ENCODE peak calls at places on chromosome 5, in four cellular contexts. One of them, this sample, is unnamed.

GRCh38 chr5:65830856-65831255 is 95.5 kb upstream of the ERBIN start:
- DNase-seq in H7: no peak
- DNase-seq in activated gamma-delta T cell treated with Interleukin-2 at 50 U/mL for 16 hours: no peak
- DNase-seq in activated CD4-positive, CD25-positive, alpha-beta regulatory T cell treated with anti-CD3 and anti-CD28 coated beads, Interleukin-2, amount 50 U/mL, for 72 hours: no peak
- DNase-seq in this sample: no peak

GRCh38 chr5:144742376-144742775 is 571.7 kb downstream of the KCTD16 start:
- DNase-seq in activated CD4-positive, CD25-positive, alpha-beta regulatory T cell treated with anti-CD3 and anti-CD28 coated beads, Interleukin-2, amount 50 U/mL, for 72 hours: no peak
- DNase-seq in activated gamma-delta T cell treated with Interleukin-2 at 50 U/mL for 16 hours: no peak
- DNase-seq in H7: no peak
- DNase-seq in this sample: no peak

GRCh38 chr5:19322716-19323485 is 665.1 kb downstream of the CDH18 start:
- DNase-seq in H7: no peak
- DNase-seq in activated gamma-delta T cell treated with Interleukin-2 at 50 U/mL for 16 hours: no peak
- DNase-seq in activated CD4-positive, CD25-positive, alpha-beta regulatory T cell treated with anti-CD3 and anti-CD28 coated beads, Interleukin-2, amount 50 U/mL, for 72 hours: no peak
- DNase-seq in this sample: no peak

GRCh38 chr5:128409401-128409800 is 128.6 kb downstream of the FBN2 start:
- DNase-seq in activated CD4-positive, CD25-positive, alpha-beta regulatory T cell treated with anti-CD3 and anti-CD28 coated beads, Interleukin-2, amount 50 U/mL, for 72 hours: no peak
- DNase-seq in H7: no peak
- DNase-seq in activated gamma-delta T cell treated with Interleukin-2 at 50 U/mL for 16 hours: no peak
- DNase-seq in this sample: no peak

GRCh38 chr5:172175263-172175719 is 12.7 kb downstream of the STK10 start:
- DNase-seq in activated gamma-delta T cell treated with Interleukin-2 at 50 U/mL for 16 hours: peak
- DNase-seq in activated CD4-positive, CD25-positive, alpha-beta regulatory T cell treated with anti-CD3 and anti-CD28 coated beads, Interleukin-2, amount 50 U/mL, for 72 hours: peak
- DNase-seq in H7: peak
- DNase-seq in this sample: no peak

GRCh38 chr5:83516361-83516760 is 44.8 kb downstream of the VCAN start:
- DNase-seq in activated gamma-delta T cell treated with Interleukin-2 at 50 U/mL for 16 hours: no peak
- DNase-seq in H7: no peak
- DNase-seq in activated CD4-positive, CD25-positive, alpha-beta regulatory T cell treated with anti-CD3 and anti-CD28 coated beads, Interleukin-2, amount 50 U/mL, for 72 hours: no peak
- DNase-seq in this sample: no peak

GRCh38 chr5:1437452-1437851 is 7.8 kb downstream of the SLC6A3 start:
- DNase-seq in H7: peak
- DNase-seq in activated gamma-delta T cell treated with Interleukin-2 at 50 U/mL for 16 hours: no peak
- DNase-seq in activated CD4-positive, CD25-positive, alpha-beta regulatory T cell treated with anti-CD3 and anti-CD28 coated beads, Interleukin-2, amount 50 U/mL, for 72 hours: no peak
- DNase-seq in this sample: peak

GRCh38 chr5:135490245-135491037 is 38.3 kb upstream of the TIFAB start:
- DNase-seq in H7: peak
- DNase-seq in activated CD4-positive, CD25-positive, alpha-beta regulatory T cell treated with anti-CD3 and anti-CD28 coated beads, Interleukin-2, amount 50 U/mL, for 72 hours: no peak
- DNase-seq in activated gamma-delta T cell treated with Interleukin-2 at 50 U/mL for 16 hours: no peak
- DNase-seq in this sample: no peak

GRCh38 chr5:169071-169727 is 22.1 kb upstream of the LRRC14B start:
- DNase-seq in H7: no peak
- DNase-seq in activated gamma-delta T cell treated with Interleukin-2 at 50 U/mL for 16 hours: no peak
- DNase-seq in activated CD4-positive, CD25-positive, alpha-beta regulatory T cell treated with anti-CD3 and anti-CD28 coated beads, Interleukin-2, amount 50 U/mL, for 72 hours: peak
- DNase-seq in this sample: no peak

GRCh38 chr5:435961-436640 is 6.9 kb upstream of the EXOC3 start:
- DNase-seq in activated CD4-positive, CD25-positive, alpha-beta regulatory T cell treated with anti-CD3 and anti-CD28 coated beads, Interleukin-2, amount 50 U/mL, for 72 hours: peak
- DNase-seq in H7: peak
- DNase-seq in activated gamma-delta T cell treated with Interleukin-2 at 50 U/mL for 16 hours: no peak
- DNase-seq in this sample: peak

GRCh38 chr5:156473271-156473935 is 146.4 kb downstream of the SGCD start:
- DNase-seq in activated gamma-delta T cell treated with Interleukin-2 at 50 U/mL for 16 hours: no peak
- DNase-seq in activated CD4-positive, CD25-positive, alpha-beta regulatory T cell treated with anti-CD3 and anti-CD28 coated beads, Interleukin-2, amount 50 U/mL, for 72 hours: no peak
- DNase-seq in H7: no peak
- DNase-seq in this sample: no peak

GRCh38 chr5:139985733-139986132 is 57.4 kb downstream of the NRG2 start:
- DNase-seq in activated CD4-positive, CD25-positive, alpha-beta regulatory T cell treated with anti-CD3 and anti-CD28 coated beads, Interleukin-2, amount 50 U/mL, for 72 hours: no peak
- DNase-seq in activated gamma-delta T cell treated with Interleukin-2 at 50 U/mL for 16 hours: no peak
- DNase-seq in H7: no peak
- DNase-seq in this sample: no peak

This sample was measured in H9.